ENCODE peak calls at places on chromosomes 6 and 20, in four cellular contexts. C is AG04449, J is cardiac fibroblast, M is HCT116. O is an unnamed sample.

GRCh38 chr20:31699801-31700728 is 22.6 kb downstream of the BCL2L1 start:
- DNase-seq in C (no peak), J (no peak), M (no peak), O (no peak)

GRCh38 chr6:46452312-46452917 is 38.8 kb downstream of the RCAN2 start:
- DNase-seq in C (no peak), J (no peak), M (no peak), O (no peak)

GRCh38 chr6:144335914-144336313 is 50.8 kb downstream of the UTRN start:
- DNase-seq in C (no peak), J (no peak), M (peak), O (no peak)

GRCh38 chr20:3632311-3633004 is 30.7 kb downstream of the GFRA4 start:
- DNase-seq in C (no peak), J (no peak), M (no peak), O (no peak)

GRCh38 chr6:20692023-20692422 is 157.8 kb downstream of the CDKAL1 start:
- DNase-seq in C (no peak), J (no peak), M (no peak), O (no peak)

GRCh38 chr20:44650777-44651493 is 564 bp downstream of the ADA start:
- DNase-seq in C (no peak), J (peak), M (no peak), O (peak)

GRCh38 chr6:156848533-156848932 is 71.4 kb downstream of the ARID1B start:
- DNase-seq in C (no peak), J (peak), M (no peak), O (no peak)

GRCh38 chr6:84733889-84734288 is 30.5 kb downstream of the TBX18 start:
- DNase-seq in C (no peak), J (no peak), M (no peak), O (no peak)

GRCh38 chr6:92706976-92707375 is 712.4 kb downstream of the EPHA7 start:
- DNase-seq in C (no peak), J (no peak), M (no peak), O (no peak)

GRCh38 chr6:165660881-165661415 is 2.1 kb downstream of the PDE10A start:
- DNase-seq in C (no peak), J (no peak), M (no peak), O (no peak)

GRCh38 chr6:106508836-106509235 is 120.5 kb downstream of the RTN4IP1 start:
- DNase-seq in C (no peak), J (peak), M (no peak), O (no peak)
- H3K4me3 ChIP-seq in C (no peak), J (no peak), M (no peak), O (no peak)

DNA sequence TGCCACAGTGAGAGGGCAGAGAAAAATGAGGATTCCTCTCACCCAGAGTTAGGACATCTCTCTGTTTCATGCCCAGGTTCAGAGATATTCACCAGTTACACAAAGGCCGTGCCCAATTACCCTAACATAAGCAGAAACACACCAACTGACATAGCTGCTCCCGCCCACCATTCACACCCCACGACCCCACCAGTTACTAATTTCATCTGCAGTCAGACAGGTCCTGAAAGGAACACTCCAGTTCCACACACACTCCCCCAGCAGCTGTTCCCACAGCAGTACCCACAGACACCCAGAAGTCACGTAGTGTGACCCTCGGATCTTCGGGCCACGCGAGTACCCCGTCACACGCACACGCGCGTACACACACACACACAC is 532 bp downstream of the TMEM74B start:
- DNase-seq in C (no peak), J (no peak), M (no peak), O (no peak)
- H3K4me3 ChIP-seq in C (no peak), J (no peak), M (peak), O (no peak)

DNA sequence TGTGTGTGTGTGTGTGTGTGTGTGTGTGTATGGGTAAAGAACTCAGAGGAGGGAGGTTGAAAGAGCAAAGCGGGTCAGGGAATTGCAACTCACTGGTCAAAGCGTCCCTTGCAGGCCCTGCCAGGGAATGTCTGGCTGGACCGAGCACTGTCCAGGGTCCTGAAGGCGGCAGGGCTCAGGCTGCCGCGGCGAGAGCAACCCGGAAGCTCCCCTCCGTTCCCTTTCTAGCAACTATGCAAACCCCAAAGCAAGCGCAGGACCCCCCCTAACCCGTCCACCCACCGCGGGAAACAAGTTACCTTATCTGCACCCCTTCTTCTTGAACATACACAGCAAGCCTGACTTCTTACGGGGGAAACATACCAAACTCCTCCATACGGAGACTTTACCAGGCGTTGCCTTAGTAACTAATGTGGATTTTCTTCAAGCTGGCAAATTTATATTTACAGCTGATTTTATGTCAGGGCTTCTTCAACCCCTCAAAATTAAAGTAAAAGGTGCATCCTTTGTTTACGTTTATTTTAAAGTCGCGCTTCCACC is 542 bp upstream of the GRM1 start:
- DNase-seq in C (no peak), J (peak), M (no peak), O (peak)
- H3K4me3 ChIP-seq in C (peak), J (no peak), M (no peak), O (no peak)

DNA sequence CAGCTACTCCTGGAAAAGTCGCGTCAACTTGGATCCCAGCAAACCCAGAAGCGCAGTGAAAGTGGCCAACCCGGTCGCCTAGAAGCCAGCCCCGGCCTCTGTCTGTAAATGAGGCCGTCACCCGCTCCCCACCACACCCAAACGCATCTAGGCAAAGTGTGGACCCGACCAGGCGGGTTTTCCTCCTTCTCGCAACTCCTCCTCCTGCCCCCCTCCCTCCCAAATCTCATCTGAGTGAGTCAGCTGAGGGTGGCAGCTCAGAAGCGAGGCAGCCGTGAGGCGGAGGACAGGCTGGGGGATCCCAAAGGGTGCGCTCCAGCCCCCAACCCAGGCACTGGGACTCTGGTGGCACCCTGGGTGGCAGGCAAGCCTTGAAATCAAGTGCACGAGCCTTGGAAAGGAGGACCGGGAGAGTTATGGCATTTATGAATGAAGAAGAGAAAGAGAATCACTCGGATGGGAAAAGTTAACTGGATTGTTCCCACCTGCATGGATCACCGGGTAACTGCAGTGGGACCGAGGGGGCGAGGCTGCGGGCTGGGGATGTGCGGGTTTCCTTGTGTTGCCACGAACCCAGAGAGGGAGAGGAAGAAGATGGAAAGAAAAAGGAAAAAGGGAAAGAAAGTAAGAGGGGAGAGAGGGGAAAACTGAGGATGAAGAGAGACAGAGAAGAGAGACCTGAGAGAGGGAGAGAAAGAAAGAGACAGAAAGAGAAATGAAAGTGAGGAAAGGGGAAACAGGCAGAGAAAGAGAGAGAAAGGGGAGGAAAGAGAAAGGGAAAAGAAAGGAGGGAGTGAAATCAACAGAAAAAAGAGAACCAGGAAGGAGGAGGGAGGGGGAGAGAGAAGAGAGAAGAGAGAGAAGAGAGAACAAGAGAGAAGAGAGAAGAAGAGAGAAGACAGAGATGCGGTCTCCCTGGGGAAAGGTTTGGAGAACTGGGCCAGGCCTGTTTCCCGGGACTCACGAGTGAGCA is at the start of gene APCDD1L:
- DNase-seq in C (peak), J (peak), M (no peak), O (peak)
- H3K4me3 ChIP-seq in C (peak), J (peak), M (no peak), O (peak)

DNA sequence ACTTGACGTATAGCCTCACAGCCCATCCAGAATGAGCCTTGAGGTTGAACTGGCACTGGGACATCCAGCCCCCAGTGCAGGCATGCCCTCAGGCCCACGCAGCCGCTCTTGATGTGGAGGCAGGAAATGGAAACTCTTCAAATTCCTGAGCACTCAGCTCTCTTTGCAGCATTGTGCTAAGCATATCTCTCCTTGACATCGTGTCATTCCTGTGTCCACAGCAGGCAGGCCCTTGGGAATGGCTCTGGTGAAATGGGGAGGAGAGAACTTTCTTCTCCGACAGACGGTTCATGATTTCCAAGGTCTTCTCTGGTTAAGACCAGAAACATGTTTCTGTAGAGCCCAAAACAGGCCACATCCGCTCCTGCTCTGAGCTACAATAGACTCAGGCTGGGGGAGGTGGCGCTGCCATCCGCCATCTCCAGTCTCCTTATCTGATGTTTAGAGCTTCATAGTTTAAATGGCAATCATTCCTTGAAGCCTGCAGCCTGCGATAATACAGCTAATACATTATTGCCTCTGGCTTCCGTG is 248.8 kb downstream of the CDH4 start:
- DNase-seq in C (no peak), J (peak), M (no peak), O (peak)
- H3K4me3 ChIP-seq in C (no peak), J (no peak), M (no peak), O (no peak)

O was measured in RWPE2.